ENCODE peak calls at places on chromosomes 7 and 10, in eight cellular contexts. One of them, this sample, is unnamed.

GRCh38 chr10:786666-787512 is 97.4 kb upstream of the DIP2C start:
- DNase-seq in Calu3: no peak
- DNase-seq in neural crest cell: no peak
- DNase-seq in endothelial cell: no peak
- DNase-seq in T-helper 9 cell: no peak
- DNase-seq in RPMI7951: no peak
- DNase-seq in NCI-H1092: no peak
- DNase-seq in WTC11: no peak
- DNase-seq in this sample: no peak

GRCh38 chr10:119301397-119301796 is 94.0 kb downstream of the GRK5 start:
- DNase-seq in NCI-H1092: no peak
- DNase-seq in WTC11: no peak
- DNase-seq in Calu3: no peak
- DNase-seq in neural crest cell: no peak
- DNase-seq in T-helper 9 cell: peak; percentile 36
- DNase-seq in RPMI7951: no peak
- DNase-seq in endothelial cell: no peak
- DNase-seq in this sample: no peak

GRCh38 chr10:3412071-3412582 is 239.5 kb upstream of the PITRM1 start:
- DNase-seq in neural crest cell: no peak
- DNase-seq in NCI-H1092: no peak
- DNase-seq in T-helper 9 cell: no peak
- DNase-seq in RPMI7951: no peak
- DNase-seq in endothelial cell: no peak
- DNase-seq in WTC11: no peak
- DNase-seq in Calu3: no peak
- DNase-seq in this sample: no peak

GRCh38 chr7:71705217-71705616 is 573.3 kb downstream of the GALNT17 start:
- DNase-seq in T-helper 9 cell: no peak
- DNase-seq in neural crest cell: no peak
- DNase-seq in Calu3: no peak
- DNase-seq in WTC11: no peak
- DNase-seq in NCI-H1092: no peak
- DNase-seq in endothelial cell: no peak
- DNase-seq in RPMI7951: peak; percentile 44
- DNase-seq in this sample: no peak

GRCh38 chr10:104254493-104255243 is at the start of gene GSTO1:
- DNase-seq in Calu3: peak; percentile 56
- DNase-seq in neural crest cell: peak; percentile 34
- DNase-seq in endothelial cell: peak; percentile 40
- DNase-seq in NCI-H1092: no peak
- DNase-seq in T-helper 9 cell: peak; percentile 44
- DNase-seq in RPMI7951: peak; percentile 80
- DNase-seq in WTC11: peak; percentile 65
- DNase-seq in this sample: peak; percentile 61

GRCh38 chr10:92681306-92681823 is 8.4 kb upstream of the HHEX start:
- DNase-seq in NCI-H1092: no peak
- DNase-seq in neural crest cell: no peak
- DNase-seq in RPMI7951: no peak
- DNase-seq in WTC11: no peak
- DNase-seq in endothelial cell: no peak
- DNase-seq in Calu3: no peak
- DNase-seq in T-helper 9 cell: no peak
- DNase-seq in this sample: no peak

GRCh38 chr7:17680026-17680425 is 260.3 kb downstream of the SNX13 start:
- DNase-seq in endothelial cell: no peak
- DNase-seq in RPMI7951: peak; percentile 93
- DNase-seq in WTC11: no peak
- DNase-seq in Calu3: no peak
- DNase-seq in neural crest cell: no peak
- DNase-seq in NCI-H1092: no peak
- DNase-seq in T-helper 9 cell: no peak
- DNase-seq in this sample: peak; percentile 66

GRCh38 chr10:129764901-129765663 is 199.0 kb downstream of the EBF3 start:
- DNase-seq in neural crest cell: no peak
- DNase-seq in endothelial cell: no peak
- DNase-seq in Calu3: no peak
- DNase-seq in WTC11: no peak
- DNase-seq in RPMI7951: no peak
- DNase-seq in NCI-H1092: no peak
- DNase-seq in T-helper 9 cell: no peak
- DNase-seq in this sample: no peak

This sample was measured in pons.